ENCODE peak calls at places on chromosomes 5 and 9, in six cellular contexts. W, R, M, L, C and V are unnamed samples.

GRCh38 chr9:133347515-133347984 is 381 bp downstream of the MED22 start:
- DNase-seq in R (peak), C (peak), W (peak), M (no peak), L (peak), V (peak)

GRCh38 chr9:89361816-89362646 is 43.7 kb downstream of the SECISBP2 start:
- DNase-seq in W (no peak), M (no peak), C (no peak), L (no peak), R (no peak), V (no peak)

GRCh38 chr9:137355445-137356365 is 53.6 kb upstream of the NRARP start:
- DNase-seq in W (no peak), L (no peak), C (no peak), R (no peak), M (no peak), V (no peak)

GRCh38 chr5:61919920-61920319 is 386.1 kb upstream of the KIF2A start:
- DNase-seq in W (no peak), C (peak), R (no peak), L (no peak), M (no peak), V (no peak)

GRCh38 chr9:32589083-32589713 is 16.2 kb upstream of the NDUFB6 start:
- DNase-seq in M (peak), W (peak), L (no peak), C (peak), R (peak), V (peak)

GRCh38 chr5:158431369-158432029 is 572.6 kb upstream of the CLINT1 start:
- DNase-seq in M (no peak), R (peak), L (no peak), C (peak), W (peak), V (no peak)

GRCh38 chr9:7976856-7977255 is 177.3 kb upstream of the DMAC1 start:
- DNase-seq in R (no peak), L (no peak), W (no peak), M (no peak), C (no peak), V (no peak)

GRCh38 chr5:137099651-137100050 is 399.5 kb downstream of the SPOCK1 start:
- DNase-seq in M (no peak), W (no peak), R (no peak), C (no peak), L (no peak), V (no peak)

GRCh38 chr9:93003552-93004407 is 54.7 kb upstream of the SUSD3 start:
- DNase-seq in W (peak), R (peak), L (peak), M (peak), C (peak), V (peak)

GRCh38 chr5:1404062-1404461 is 41.2 kb downstream of the SLC6A3 start:
- DNase-seq in W (no peak), L (no peak), C (no peak), R (no peak), M (no peak), V (no peak)

GRCh38 chr5:19322716-19323485 is 665.1 kb downstream of the CDH18 start:
- DNase-seq in W (no peak), C (peak), M (no peak), L (no peak), R (peak), V (no peak)

GRCh38 chr9:17528859-17529258 is 50.0 kb upstream of the SH3GL2 start:
- DNase-seq in L (no peak), R (no peak), M (no peak), C (peak), W (peak), V (peak)

DNA sequence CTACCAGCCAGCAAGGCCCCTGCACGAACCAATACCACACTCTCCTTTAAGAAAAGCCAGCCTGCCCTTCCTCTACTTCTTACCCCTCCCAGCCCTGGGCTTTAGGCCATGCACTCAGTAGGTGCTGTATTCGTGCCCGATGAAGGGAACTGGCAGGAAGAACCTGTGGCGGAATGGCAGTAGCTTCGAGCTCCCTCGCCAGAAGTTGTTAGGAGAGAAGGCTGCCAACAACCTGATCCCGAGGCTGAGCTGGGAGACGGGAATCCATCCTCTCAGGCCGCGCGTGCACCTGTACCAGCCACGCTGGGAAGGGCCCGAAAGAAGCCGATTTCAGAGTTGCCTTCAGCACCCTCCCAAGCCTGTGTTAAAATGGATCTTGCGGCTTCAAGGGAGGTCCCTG is 45.3 kb upstream of the AKNA start:
- DNase-seq in R (no peak), M (no peak), L (no peak), W (no peak), C (no peak), V (no peak)
- H3K4me3 ChIP-seq in R (no peak), M (no peak), L (no peak), W (no peak), C (no peak), V (no peak)

GRCh38 chr9:35729101-35729500 is 2.9 kb downstream of the TLN1 start:
- DNase-seq in M (no peak), C (peak), R (no peak), W (no peak), L (no peak), V (no peak)

GRCh38 chr9:35731415-35732184 is 395 bp downstream of the TLN1 start:
- DNase-seq in W (no peak), M (no peak), L (no peak), R (no peak), C (peak), V (peak)

GRCh38 chr9:35728041-35728971 is 3.7 kb downstream of the TLN1 start:
- DNase-seq in C (peak), W (peak), R (peak), L (no peak), M (peak), V (no peak)

GRCh38 chr9:35730486-35730854 is 1.5 kb downstream of the TLN1 start:
- DNase-seq in W (no peak), M (no peak), L (no peak), R (no peak), C (no peak), V (no peak)

DNA sequence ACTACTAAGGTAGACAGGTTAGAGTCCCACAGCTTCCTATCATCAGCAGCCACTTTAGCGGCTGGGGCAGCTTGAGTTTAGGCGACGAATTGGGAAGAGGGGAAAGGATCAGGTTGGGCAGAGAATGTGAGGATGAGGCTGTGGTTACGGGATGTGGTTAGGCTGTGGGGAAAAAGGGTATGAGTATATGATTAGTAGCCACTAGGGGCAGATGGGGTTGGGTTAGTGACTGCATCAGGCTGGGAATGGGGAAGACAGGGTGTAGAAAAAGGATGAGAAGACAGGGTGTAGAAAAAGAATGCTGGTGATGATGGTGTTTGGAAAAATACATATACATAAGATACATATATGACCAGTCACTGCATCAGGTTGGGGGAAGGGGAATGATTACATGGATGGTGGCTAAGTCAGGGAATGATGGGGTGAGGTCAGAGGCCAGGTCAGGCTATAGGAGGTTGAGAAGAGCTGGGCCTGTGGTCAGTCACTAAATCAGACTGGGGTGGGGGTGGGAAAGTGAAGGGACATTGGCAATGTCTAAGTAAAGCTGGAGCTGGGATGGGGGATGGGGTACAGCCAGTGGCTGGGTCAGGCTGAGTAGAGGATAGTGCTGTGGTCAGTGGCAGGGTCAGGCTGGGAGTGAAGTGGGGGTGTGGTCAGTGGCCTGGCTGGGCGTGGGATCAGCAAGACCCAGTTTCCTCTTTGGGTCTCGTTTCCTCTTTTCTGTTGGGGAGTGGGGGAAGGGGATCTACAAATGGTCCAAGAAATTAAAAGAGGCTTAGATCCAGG is 2.1 kb downstream of the TLN1 start:
- DNase-seq in M (peak), W (peak), L (peak), C (peak), R (peak), V (peak)
- H3K4me3 ChIP-seq in M (peak), W (peak), L (peak), C (peak), R (peak), V (peak)

DNA sequence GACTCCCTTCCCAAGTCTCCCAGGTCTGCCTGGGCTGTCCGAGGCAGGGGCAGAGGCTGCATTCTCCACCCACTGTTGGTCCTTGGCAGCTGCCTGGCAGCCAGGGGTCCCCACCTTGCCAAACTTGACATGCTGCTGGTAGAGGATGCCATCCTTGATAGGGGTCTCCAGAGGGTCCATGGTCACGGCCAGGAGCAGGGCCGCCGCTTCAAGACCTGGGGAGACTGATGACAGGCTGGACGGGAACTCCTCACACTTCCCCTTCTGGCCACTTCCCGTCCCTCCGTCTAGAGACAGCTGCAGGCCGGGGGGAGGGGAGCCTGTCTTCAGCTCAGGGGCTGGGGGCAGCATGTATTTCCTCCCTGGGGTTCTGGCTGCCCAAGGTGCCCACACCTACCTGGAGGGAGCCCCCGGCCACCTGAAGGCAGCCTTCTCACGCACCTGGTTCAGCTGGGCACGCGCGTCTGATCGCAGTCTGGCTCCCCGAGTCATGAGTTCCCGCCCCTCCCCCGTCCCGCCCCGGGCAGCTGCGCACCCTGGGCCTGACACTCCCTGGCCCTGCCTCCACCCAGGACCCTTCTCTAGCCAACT is at the start of gene DOK3:
- DNase-seq in L (no peak), M (no peak), W (no peak), R (peak), C (no peak), V (peak)
- H3K4me3 ChIP-seq in L (no peak), M (no peak), W (no peak), R (peak), C (no peak), V (peak)

GRCh38 chr5:119347996-119348395 is 7.8 kb upstream of the TNFAIP8 start:
- DNase-seq in L (no peak), C (peak), W (peak), M (no peak), R (no peak), V (no peak)

GRCh38 chr5:119345861-119346260 is 10.0 kb upstream of the TNFAIP8 start:
- DNase-seq in R (no peak), M (no peak), C (no peak), W (no peak), L (no peak), V (peak)

GRCh38 chr5:119344231-119344630 is 11.6 kb upstream of the TNFAIP8 start:
- DNase-seq in M (no peak), W (no peak), C (no peak), R (no peak), L (no peak), V (no peak)

GRCh38 chr5:119347574-119347973 is 8.2 kb upstream of the TNFAIP8 start:
- DNase-seq in M (no peak), C (no peak), R (peak), W (no peak), L (no peak), V (peak)

DNA sequence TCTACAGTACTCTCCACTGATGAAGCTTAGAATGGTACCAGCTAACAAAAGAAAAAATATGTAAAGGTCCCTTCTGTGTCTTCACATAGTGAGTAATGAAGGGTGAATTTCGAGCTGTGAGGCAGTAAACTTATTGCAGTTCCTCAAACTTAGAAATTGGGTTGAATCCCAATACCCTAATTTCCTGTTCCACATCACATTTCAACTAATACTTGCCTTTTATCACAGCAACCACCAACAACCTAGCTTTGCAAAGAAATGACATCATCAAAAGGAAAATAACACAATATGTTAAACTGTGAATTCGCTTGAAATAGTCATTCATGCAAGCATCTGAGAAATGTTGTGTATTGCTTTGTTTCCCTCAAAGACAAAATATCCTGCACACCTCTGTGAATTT is 9.4 kb upstream of the TNFAIP8 start:
- DNase-seq in R (no peak), M (no peak), C (no peak), L (no peak), W (no peak), V (peak)
- H3K4me3 ChIP-seq in R (no peak), M (no peak), C (no peak), L (no peak), W (no peak), V (peak)

GRCh38 chr5:32714836-32715235 is 3.7 kb downstream of the NPR3 start:
- DNase-seq in R (no peak), L (no peak), W (no peak), C (peak), M (no peak), V (no peak)

GRCh38 chr5:32711693-32712462 is 757 bp downstream of the NPR3 start:
- DNase-seq in C (peak), L (no peak), M (peak), R (no peak), W (no peak), V (no peak)

GRCh38 chr5:32712463-32713395 is 1.6 kb downstream of the NPR3 start:
- DNase-seq in M (no peak), C (no peak), W (no peak), R (no peak), L (no peak), V (no peak)

GRCh38 chr5:32710859-32711692 is at the start of gene NPR3:
- DNase-seq in R (no peak), C (peak), M (no peak), L (no peak), W (peak), V (no peak)

GRCh38 chr5:32713396-32714381 is 2.6 kb downstream of the NPR3 start:
- DNase-seq in W (no peak), L (no peak), R (no peak), M (no peak), C (peak), V (no peak)
- H3K4me3 ChIP-seq in W (peak), L (no peak), R (no peak), M (peak), C (peak), V (no peak)

DNA sequence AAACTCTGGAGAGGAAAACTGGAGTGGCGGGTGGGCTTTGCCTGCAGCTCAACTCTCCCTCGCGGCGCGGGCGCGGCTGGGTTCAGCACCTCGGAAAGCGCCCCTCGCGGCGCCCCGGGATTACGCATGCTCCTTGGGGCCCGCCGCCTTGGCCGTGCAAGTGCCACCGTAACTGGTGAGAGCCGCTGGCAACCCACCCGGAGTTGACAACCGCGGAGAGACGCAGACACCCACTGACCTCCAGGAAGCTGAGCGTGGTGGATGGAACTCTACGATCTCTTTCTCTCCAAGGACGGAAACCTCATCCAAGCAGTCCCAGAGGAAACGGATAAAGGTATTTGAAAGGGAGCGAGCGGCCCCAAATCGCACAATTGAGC is 194 bp upstream of the RXFP3 start:
- DNase-seq in W (peak), L (no peak), M (peak), R (peak), C (peak), V (no peak)
- H3K4me3 ChIP-seq in W (peak), L (no peak), M (peak), R (no peak), C (peak), V (no peak)

GRCh38 chr9:127742435-127743088 is 7.5 kb upstream of the TOR2A start:
- DNase-seq in L (no peak), W (peak), M (no peak), C (no peak), R (no peak), V (peak)
- H3K4me3 ChIP-seq in L (no peak), W (no peak), M (peak), C (no peak), R (no peak), V (no peak)

DNA sequence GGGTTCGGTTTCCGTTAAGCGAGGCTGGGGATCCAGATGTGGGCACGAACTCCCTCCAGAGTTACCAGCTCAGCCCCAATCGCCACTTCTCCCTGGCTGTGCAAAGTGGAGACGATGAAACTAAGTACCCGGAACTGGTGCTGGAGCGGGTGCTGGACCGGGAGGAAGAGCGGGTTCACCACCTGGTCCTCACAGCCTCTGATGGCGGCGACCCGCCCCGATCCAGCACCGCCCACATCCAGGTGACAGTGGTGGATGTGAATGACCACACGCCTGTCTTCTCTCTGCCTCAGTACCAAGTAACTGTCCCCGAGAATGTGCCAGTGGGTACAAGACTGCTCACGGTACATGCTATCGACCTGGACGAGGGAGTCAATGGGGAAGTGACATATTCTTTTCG is 803 bp downstream of the PCDHGA7 start:
- DNase-seq in W (no peak), R (no peak), C (no peak), L (no peak), M (no peak), V (no peak)
- H3K4me3 ChIP-seq in W (peak), R (peak), C (no peak), L (no peak), M (no peak), V (peak)

DNA sequence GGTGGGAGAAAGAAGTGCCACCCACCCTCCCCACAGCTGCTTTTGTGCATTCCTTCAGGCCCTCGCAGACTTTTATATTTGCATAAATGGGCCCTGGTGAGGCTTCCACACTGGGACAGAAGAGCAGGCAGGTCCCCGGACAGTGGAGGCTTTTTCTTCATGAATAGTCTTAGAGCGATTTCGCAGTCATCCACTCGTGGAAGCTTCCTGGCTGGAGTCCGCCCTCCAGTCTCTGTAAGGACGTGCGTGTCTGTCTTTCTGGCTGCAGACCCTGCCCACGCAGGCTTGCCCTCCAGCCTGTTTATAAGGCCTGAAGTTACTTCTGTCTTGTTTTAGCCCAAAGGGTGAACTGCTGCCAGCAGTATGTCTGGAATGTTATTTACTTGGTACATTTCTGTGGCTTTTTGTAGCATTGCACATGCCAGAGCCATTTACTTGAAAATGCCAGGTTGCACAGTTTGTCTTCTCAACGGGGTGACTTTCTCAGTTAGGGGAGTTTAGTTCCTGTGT is 195.7 kb downstream of the AOPEP start:
- DNase-seq in W (peak), R (no peak), M (peak), L (no peak), C (peak), V (no peak)
- H3K4me3 ChIP-seq in W (no peak), R (no peak), M (no peak), L (no peak), C (peak), V (peak)